ENCODE peak calls at places on chromosome 11, in six cellular contexts. O, Z, B, L, F and W are unnamed samples.

GRCh38 chr11:129192150-129192549 is at the start of gene ARHGAP32:
- DNase-seq in O (no peak), Z (no peak), B (no peak), L (no peak), F (peak), W (no peak)

GRCh38 chr11:38143852-38144251 is 1545.8 kb upstream of the RAG2 start:
- DNase-seq in O (no peak), Z (no peak), B (no peak), L (no peak), F (no peak), W (no peak)

GRCh38 chr11:259374-259773 is 18.8 kb upstream of the NLRP6 start:
- DNase-seq in O (no peak), Z (no peak), B (no peak), L (no peak), F (no peak), W (no peak)

GRCh38 chr11:12137938-12138731 is 27.7 kb downstream of the MICAL2 start:
- DNase-seq in O (no peak), Z (no peak), B (peak), L (no peak), F (peak), W (no peak)

GRCh38 chr11:56066980-56067379 is 26.1 kb upstream of the OR8I2 start:
- DNase-seq in O (no peak), Z (no peak), B (no peak), L (no peak), F (no peak), W (no peak)

GRCh38 chr11:12789574-12789973 is 115.4 kb downstream of the TEAD1 start:
- DNase-seq in O (no peak), Z (peak), B (no peak), L (no peak), F (no peak), W (no peak)

GRCh38 chr11:76794371-76795284 is 11.5 kb downstream of the TSKU start:
- DNase-seq in O (no peak), Z (no peak), B (no peak), L (no peak), F (no peak), W (no peak)

GRCh38 chr11:108788565-108789199 is 123.8 kb downstream of the DDX10 start:
- DNase-seq in O (peak), Z (no peak), B (peak), L (no peak), F (no peak), W (no peak)

GRCh38 chr11:71489311-71490043 is 36.5 kb downstream of the NADSYN1 start:
- DNase-seq in O (no peak), Z (no peak), B (peak), L (peak), F (no peak), W (no peak)

GRCh38 chr11:128299132-128299726 is 288.1 kb downstream of the ETS1 start:
- DNase-seq in O (no peak), Z (no peak), B (no peak), L (no peak), F (no peak), W (peak)

GRCh38 chr11:62120466-62120865 is 3.3 kb upstream of the INCENP start:
- DNase-seq in O (no peak), Z (no peak), B (no peak), L (no peak), F (no peak), W (no peak)

GRCh38 chr11:364991-365390 is 4.3 kb upstream of the B4GALNT4 start:
- DNase-seq in O (no peak), Z (peak), B (no peak), L (no peak), F (no peak), W (peak)

GRCh38 chr11:76277298-76278175 is 71.2 kb upstream of the WNT11 start:
- DNase-seq in O (no peak), Z (peak), B (no peak), L (no peak), F (no peak), W (no peak)

GRCh38 chr11:2698386-2699184 is 1.2 kb downstream of the KCNQ1OT1 start:
- DNase-seq in O (no peak), Z (no peak), B (no peak), L (no peak), F (no peak), W (peak)

GRCh38 chr11:66595245-66595904 is 2.4 kb downstream of the CCS start:
- DNase-seq in O (no peak), Z (no peak), B (no peak), L (peak), F (peak), W (no peak)

GRCh38 chr11:84675631-84676030 is 951.5 kb downstream of the DLG2 start:
- DNase-seq in O (no peak), Z (no peak), B (no peak), L (no peak), F (no peak), W (no peak)

GRCh38 chr11:12811861-12812260 is 137.6 kb downstream of the TEAD1 start:
- DNase-seq in O (no peak), Z (no peak), B (no peak), L (no peak), F (no peak), W (no peak)

GRCh38 chr11:65563606-65564005 is 5.4 kb upstream of the LTBP3 start:
- DNase-seq in O (no peak), Z (no peak), B (no peak), L (no peak), F (no peak), W (no peak)

GRCh38 chr11:116454020-116454645 is 318.7 kb downstream of the BUD13 start:
- DNase-seq in O (no peak), Z (no peak), B (peak), L (peak), F (peak), W (no peak)

GRCh38 chr11:58575377-58576020 is at the start of gene LPXN:
- DNase-seq in O (no peak), Z (no peak), B (peak), L (no peak), F (peak), W (no peak)

GRCh38 chr11:134515081-134515960 is 103.3 kb upstream of the B3GAT1 start:
- DNase-seq in O (no peak), Z (no peak), B (no peak), L (peak), F (peak), W (peak)
- H3K4me3 ChIP-seq in O (no peak), Z (no peak), B (no peak), L (no peak), F (no peak), W (no peak)

DNA sequence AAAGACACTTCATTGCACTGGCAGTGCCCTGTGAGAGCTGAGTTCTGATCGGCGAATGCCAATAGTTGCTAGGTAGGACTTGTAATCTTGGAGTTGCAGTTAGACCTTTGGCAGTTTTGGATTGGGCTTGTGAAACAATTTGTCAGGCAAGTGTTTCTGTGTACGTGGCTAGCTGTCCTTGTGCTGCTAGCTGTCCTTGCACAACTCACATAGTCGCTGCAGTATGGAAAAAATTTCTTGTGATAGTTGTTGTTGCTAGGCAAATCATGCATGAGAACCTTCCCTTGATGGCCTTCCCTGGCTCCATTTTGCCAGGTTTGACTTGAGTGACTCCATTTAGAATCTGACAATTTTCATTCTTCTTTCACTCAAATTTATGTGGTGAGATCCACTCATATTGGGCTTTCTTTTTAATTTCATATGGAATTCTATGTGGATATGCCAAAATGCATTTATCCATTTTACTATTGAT is 140.7 kb downstream of the APIP start:
- DNase-seq in O (no peak), Z (no peak), B (no peak), L (no peak), F (no peak), W (no peak)
- TF ChIP-seq POLR2AphosphoS5 in O (no peak), Z (no peak), B (no peak), L (no peak), F (no peak), W (no peak)

GRCh38 chr11:9577551-9577950 is 4.1 kb downstream of the WEE1 start:
- DNase-seq in O (no peak), Z (no peak), B (peak), L (no peak), F (no peak), W (no peak)
- H3K4me3 ChIP-seq in O (no peak), Z (no peak), B (peak), L (peak), F (no peak), W (peak)

GRCh38 chr11:120807414-120808150 is 216.3 kb upstream of the TBCEL start:
- DNase-seq in O (no peak), Z (no peak), B (peak), L (no peak), F (no peak), W (no peak)

GRCh38 chr11:120808616-120809050 is 215.3 kb upstream of the TBCEL start:
- DNase-seq in O (no peak), Z (no peak), B (no peak), L (no peak), F (no peak), W (no peak)

GRCh38 chr11:120811199-120811598 is 212.7 kb upstream of the TBCEL start:
- DNase-seq in O (no peak), Z (no peak), B (no peak), L (no peak), F (peak), W (no peak)

GRCh38 chr11:120811731-120812130 is 212.2 kb upstream of the TBCEL start:
- DNase-seq in O (no peak), Z (no peak), B (no peak), L (no peak), F (no peak), W (no peak)

GRCh38 chr11:120810251-120810650 is 213.7 kb upstream of the TBCEL start:
- DNase-seq in O (no peak), Z (no peak), B (no peak), L (no peak), F (no peak), W (no peak)
- TF ChIP-seq POLR2AphosphoS5 in O (no peak), Z (no peak), B (no peak), L (no peak), F (no peak), W (no peak)

DNA sequence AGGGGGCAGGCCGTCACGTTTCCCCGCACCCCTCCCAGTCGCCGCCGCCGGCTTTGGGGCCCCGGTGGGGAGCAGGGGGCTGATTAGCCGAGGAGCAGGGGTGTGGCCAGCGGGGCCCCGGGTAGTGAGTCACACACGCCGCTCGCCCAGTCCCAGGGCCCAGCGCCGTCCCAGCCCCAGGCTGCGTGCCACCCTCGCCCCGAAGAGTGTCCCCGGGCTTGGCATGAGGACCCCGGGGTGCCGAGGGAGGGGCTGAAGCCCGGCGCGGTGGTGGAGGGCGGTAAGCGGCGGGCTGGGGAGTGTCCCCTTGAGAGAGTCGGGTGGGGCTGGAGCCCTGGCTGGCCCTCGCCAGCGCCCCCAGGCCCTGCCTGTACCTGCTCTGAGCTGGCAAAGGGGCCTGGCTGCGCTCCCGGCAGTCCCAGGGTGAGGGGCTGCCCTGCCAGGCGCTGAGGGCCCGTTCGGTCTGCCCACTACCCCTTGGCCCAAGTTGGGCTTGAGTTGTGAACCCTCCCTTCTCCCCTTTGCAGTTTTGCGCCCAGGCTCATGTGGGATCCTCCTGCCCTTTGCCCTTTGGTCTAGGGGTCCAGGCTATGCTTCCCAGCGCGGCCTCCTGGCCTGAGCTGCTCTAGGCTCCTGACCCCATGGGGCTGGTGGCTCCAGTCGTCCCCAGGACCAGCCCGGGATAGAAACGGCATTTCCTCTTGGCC is 34.6 kb downstream of the PRDM11 start:
- DNase-seq in O (peak), Z (peak), B (peak), L (peak), F (peak), W (peak)
- H3K4me3 ChIP-seq in O (peak), Z (peak), B (peak), L (peak), F (peak), W (peak)

GRCh38 chr11:73622920-73623593 is 23.3 kb upstream of the PLEKHB1 start:
- DNase-seq in O (no peak), Z (no peak), B (no peak), L (no peak), F (no peak), W (no peak)

GRCh38 chr11:73629907-73630306 is 16.5 kb upstream of the PLEKHB1 start:
- DNase-seq in O (no peak), Z (no peak), B (no peak), L (no peak), F (no peak), W (no peak)

GRCh38 chr11:73623651-73624050 is 22.7 kb upstream of the PLEKHB1 start:
- DNase-seq in O (no peak), Z (no peak), B (no peak), L (no peak), F (no peak), W (no peak)

DNA sequence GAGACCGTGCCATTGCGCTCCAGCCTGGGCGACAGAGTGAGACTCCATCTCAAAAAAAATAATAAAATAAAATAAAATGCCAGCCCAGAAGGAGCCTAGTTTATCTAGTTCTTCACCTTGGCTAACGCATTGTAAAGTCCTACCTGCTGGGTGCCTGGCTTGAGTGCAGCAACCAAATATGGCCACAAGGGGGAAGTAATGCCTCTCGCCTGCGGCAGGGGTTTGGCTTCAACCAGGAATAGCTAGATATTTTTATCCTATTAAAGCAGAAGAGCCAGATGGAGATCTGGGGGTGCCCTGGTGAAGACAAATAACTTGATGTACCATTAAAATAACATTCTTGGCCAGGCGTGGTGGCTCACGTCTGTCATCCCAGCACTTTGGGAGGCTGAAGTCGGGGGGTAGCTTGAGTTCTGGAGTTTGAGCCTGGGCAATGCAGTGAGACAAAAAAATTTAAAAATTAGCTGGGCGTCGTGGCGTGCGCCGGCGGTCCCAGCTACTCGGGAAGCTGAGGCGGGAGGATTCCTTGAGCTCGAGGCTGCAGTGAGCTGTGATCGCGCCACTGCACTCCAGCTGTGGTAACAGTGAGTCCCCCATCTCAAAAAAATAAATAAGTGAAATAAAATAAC is 20.6 kb upstream of the PLEKHB1 start:
- DNase-seq in O (peak), Z (peak), B (peak), L (peak), F (peak), W (peak)
- TF ChIP-seq POLR2AphosphoS5 in O (no peak), Z (no peak), B (no peak), L (no peak), F (no peak), W (no peak)

DNA sequence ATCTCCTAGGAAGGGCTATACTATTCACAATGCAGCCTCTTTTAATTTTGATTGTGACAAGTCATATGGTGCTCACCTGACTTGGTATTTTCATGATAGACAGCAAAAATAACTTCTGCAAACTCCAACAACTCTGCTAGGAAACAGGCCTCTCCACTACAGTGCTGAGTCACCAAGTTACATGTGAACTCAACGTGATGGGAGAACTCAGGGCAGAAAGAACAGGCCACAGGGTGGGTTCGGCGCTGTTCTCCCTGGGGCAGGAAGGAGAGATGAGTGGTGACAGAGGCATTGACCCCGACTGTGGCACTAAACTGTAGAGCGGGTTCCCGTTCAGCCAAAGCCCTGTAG is 76.6 kb upstream of the UCP3 start:
- DNase-seq in O (no peak), Z (no peak), B (no peak), L (no peak), F (no peak), W (no peak)
- H3K4me3 ChIP-seq in O (no peak), Z (no peak), B (no peak), L (no peak), F (no peak), W (no peak)

DNA sequence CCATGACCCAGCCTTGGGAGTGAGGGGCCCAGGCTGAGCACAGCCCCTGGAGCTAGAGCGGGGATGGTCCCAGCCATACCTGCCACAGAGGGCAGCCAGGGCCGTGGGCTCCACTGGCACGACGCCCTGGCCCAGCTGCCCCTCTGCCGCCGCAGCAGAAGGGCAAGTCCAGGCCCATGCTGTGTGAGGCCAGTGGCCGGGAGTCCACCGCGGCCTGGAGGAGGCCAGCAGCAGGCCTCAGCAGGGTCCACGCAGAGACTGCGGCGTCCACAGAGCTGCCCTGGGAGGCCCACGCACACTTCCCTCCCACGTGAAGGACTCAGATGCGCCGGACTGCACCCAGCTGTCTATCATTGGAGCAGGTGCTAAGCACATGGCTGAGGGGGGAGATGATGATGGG is 23.5 kb downstream of the MOB2 start:
- DNase-seq in O (no peak), Z (peak), B (no peak), L (no peak), F (no peak), W (no peak)
- TF ChIP-seq POLR2AphosphoS5 in O (no peak), Z (no peak), B (no peak), L (no peak), F (no peak), W (no peak)